ENCODE peak calls at places on chromosomes 6 and 20, in five cellular contexts. One of them, this sample, is unnamed.

GRCh38 chr6:13573669-13574110 is 711 bp upstream of the SIRT5 start:
- DNase-seq in heart right ventricle: no peak
- DNase-seq in CD8-positive, alpha-beta memory T cell: no peak
- DNase-seq in OCI-LY7: no peak
- DNase-seq in RWPE1: peak
- DNase-seq in this sample: no peak

GRCh38 chr20:51416532-51417244 is 125.8 kb downstream of the NFATC2 start:
- DNase-seq in CD8-positive, alpha-beta memory T cell: peak
- DNase-seq in heart right ventricle: no peak
- DNase-seq in RWPE1: no peak
- DNase-seq in OCI-LY7: no peak
- DNase-seq in this sample: no peak

GRCh38 chr6:25930532-25931410 is at the start of gene SLC17A2:
- DNase-seq in heart right ventricle: no peak
- DNase-seq in CD8-positive, alpha-beta memory T cell: no peak
- DNase-seq in RWPE1: no peak
- DNase-seq in OCI-LY7: no peak
- DNase-seq in this sample: no peak

GRCh38 chr6:82144007-82144851 is 103.3 kb downstream of the IBTK start:
- DNase-seq in heart right ventricle: no peak
- DNase-seq in CD8-positive, alpha-beta memory T cell: no peak
- DNase-seq in RWPE1: peak
- DNase-seq in OCI-LY7: no peak
- DNase-seq in this sample: no peak

GRCh38 chr6:158438201-158438600 is 121.7 kb upstream of the TMEM181 start:
- DNase-seq in RWPE1: no peak
- DNase-seq in heart right ventricle: no peak
- DNase-seq in OCI-LY7: no peak
- DNase-seq in CD8-positive, alpha-beta memory T cell: no peak
- DNase-seq in this sample: no peak

GRCh38 chr6:83958250-83958685 is 75.3 kb upstream of the MRAP2 start:
- DNase-seq in heart right ventricle: no peak
- DNase-seq in CD8-positive, alpha-beta memory T cell: no peak
- DNase-seq in OCI-LY7: no peak
- DNase-seq in RWPE1: no peak
- DNase-seq in this sample: no peak

GRCh38 chr20:62658593-62659159 is 16.4 kb downstream of the SLCO4A1 start:
- DNase-seq in OCI-LY7: no peak
- DNase-seq in RWPE1: no peak
- DNase-seq in heart right ventricle: no peak
- DNase-seq in CD8-positive, alpha-beta memory T cell: no peak
- DNase-seq in this sample: no peak

GRCh38 chr6:151034825-151035781 is 169.6 kb downstream of the MTHFD1L start:
- DNase-seq in OCI-LY7: no peak
- DNase-seq in CD8-positive, alpha-beta memory T cell: no peak
- DNase-seq in RWPE1: no peak
- DNase-seq in heart right ventricle: no peak
- DNase-seq in this sample: no peak

GRCh38 chr6:96947055-96947454 is 22.5 kb downstream of the KLHL32 start:
- DNase-seq in RWPE1: no peak
- DNase-seq in CD8-positive, alpha-beta memory T cell: no peak
- DNase-seq in OCI-LY7: no peak
- DNase-seq in heart right ventricle: no peak
- DNase-seq in this sample: no peak

GRCh38 chr6:113630738-113631535 is 226.2 kb upstream of the MARCKS start:
- DNase-seq in RWPE1: no peak
- DNase-seq in heart right ventricle: no peak
- DNase-seq in OCI-LY7: peak
- DNase-seq in CD8-positive, alpha-beta memory T cell: no peak
- DNase-seq in this sample: peak

GRCh38 chr20:13681248-13682125 is 42.8 kb upstream of the TASP1 start:
- DNase-seq in OCI-LY7: no peak
- DNase-seq in RWPE1: no peak
- DNase-seq in CD8-positive, alpha-beta memory T cell: no peak
- DNase-seq in heart right ventricle: no peak
- DNase-seq in this sample: no peak

GRCh38 chr20:20210327-20210726 is 157.6 kb upstream of the INSM1 start:
- DNase-seq in CD8-positive, alpha-beta memory T cell: no peak
- DNase-seq in heart right ventricle: no peak
- DNase-seq in RWPE1: no peak
- DNase-seq in OCI-LY7: no peak
- DNase-seq in this sample: no peak

GRCh38 chr20:57076202-57076651 is 190.2 kb downstream of the BMP7 start:
- DNase-seq in OCI-LY7: no peak
- DNase-seq in heart right ventricle: no peak
- DNase-seq in CD8-positive, alpha-beta memory T cell: no peak
- DNase-seq in RWPE1: peak
- DNase-seq in this sample: no peak

GRCh38 chr20:57078101-57078500 is 188.3 kb downstream of the BMP7 start:
- DNase-seq in CD8-positive, alpha-beta memory T cell: no peak
- DNase-seq in RWPE1: no peak
- DNase-seq in OCI-LY7: no peak
- DNase-seq in heart right ventricle: no peak
- DNase-seq in this sample: no peak

GRCh38 chr20:57075181-57075580 is 191.3 kb downstream of the BMP7 start:
- DNase-seq in heart right ventricle: no peak
- DNase-seq in CD8-positive, alpha-beta memory T cell: no peak
- DNase-seq in RWPE1: no peak
- DNase-seq in OCI-LY7: no peak
- DNase-seq in this sample: no peak

GRCh38 chr20:57079016-57080005 is 187.1 kb downstream of the BMP7 start:
- DNase-seq in CD8-positive, alpha-beta memory T cell: no peak
- DNase-seq in heart right ventricle: no peak
- DNase-seq in OCI-LY7: no peak
- DNase-seq in RWPE1: no peak
- DNase-seq in this sample: no peak

DNA sequence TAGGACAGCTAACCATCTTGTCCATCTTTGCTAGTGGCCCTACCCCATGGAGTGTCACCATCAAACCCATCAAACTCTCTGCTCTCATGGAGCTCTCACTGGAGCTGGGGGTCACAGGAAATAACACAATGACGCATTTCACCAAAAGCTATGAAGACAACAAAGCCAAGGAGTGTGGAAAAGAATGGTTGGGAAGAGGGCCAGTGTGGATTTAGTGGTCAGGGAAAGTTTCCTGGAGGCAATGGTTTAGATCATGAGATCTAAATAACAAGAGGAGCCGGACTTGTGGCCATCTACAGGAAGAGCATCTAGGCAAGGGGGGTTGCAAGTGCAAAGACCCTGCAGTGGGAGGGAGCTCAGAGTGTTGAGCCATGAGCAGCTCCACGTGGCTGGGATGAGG is 189.5 kb downstream of the BMP7 start:
- DNase-seq in RWPE1: no peak
- DNase-seq in OCI-LY7: no peak
- DNase-seq in heart right ventricle: no peak
- DNase-seq in CD8-positive, alpha-beta memory T cell: no peak
- DNase-seq in this sample: no peak
- H3K27ac ChIP-seq in RWPE1: peak
- H3K27ac ChIP-seq in OCI-LY7: no peak
- H3K27ac ChIP-seq in heart right ventricle: no peak
- H3K27ac ChIP-seq in CD8-positive, alpha-beta memory T cell: no peak
- H3K27ac ChIP-seq in this sample: no peak

DNA sequence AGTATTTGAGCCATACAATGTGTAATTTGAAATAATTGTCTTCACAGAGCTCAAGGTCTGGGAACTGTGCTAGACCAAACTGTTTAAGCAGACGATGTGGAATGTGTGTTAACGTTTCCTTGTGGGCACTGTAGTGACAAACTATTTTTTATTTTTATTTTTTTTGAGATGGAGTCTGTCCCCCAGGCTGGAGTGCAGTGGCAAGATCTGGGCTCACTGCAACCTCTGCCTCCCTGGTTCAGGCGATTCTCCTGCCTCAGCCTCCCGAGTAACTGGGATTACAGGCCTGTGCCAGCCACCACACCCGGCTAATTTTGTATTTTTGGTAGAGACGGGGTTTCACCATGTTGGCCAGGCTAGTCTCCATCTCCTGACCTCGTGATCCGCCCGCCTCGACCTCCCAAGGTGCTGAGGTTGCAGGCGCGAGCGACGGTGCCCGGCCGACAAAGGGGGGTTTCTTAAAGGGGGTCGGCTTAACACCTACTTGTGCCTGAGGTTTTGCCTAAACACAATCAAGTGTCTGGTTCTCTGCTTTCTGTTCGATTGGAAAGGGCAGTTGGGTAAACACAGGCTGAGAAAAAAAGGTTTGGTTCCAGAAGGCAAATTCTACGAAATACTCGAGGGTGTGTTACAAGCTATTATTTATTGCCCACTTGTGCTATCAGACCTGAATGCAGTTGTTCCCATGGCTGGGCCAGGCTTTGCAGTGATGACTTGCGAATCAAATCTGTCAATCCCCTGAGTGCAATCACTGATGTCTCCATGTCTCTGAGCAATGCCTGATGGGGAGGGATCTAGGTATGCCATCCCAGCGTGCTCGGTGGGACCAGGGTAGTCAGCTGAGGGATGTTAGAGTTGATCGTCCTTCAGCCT is 1.3 kb downstream of the NOP56 start:
- DNase-seq in RWPE1: no peak
- DNase-seq in CD8-positive, alpha-beta memory T cell: no peak
- DNase-seq in OCI-LY7: no peak
- DNase-seq in heart right ventricle: no peak
- DNase-seq in this sample: no peak
- H3K27ac ChIP-seq in RWPE1: peak
- H3K27ac ChIP-seq in CD8-positive, alpha-beta memory T cell: peak
- H3K27ac ChIP-seq in OCI-LY7: peak
- H3K27ac ChIP-seq in heart right ventricle: peak
- H3K27ac ChIP-seq in this sample: peak

GRCh38 chr6:37175332-37176267 is 5.6 kb downstream of the PIM1 start:
- DNase-seq in heart right ventricle: no peak
- DNase-seq in CD8-positive, alpha-beta memory T cell: no peak
- DNase-seq in OCI-LY7: no peak
- DNase-seq in RWPE1: no peak
- DNase-seq in this sample: no peak

GRCh38 chr6:37174515-37175331 is 4.8 kb downstream of the PIM1 start:
- DNase-seq in OCI-LY7: no peak
- DNase-seq in CD8-positive, alpha-beta memory T cell: no peak
- DNase-seq in RWPE1: no peak
- DNase-seq in heart right ventricle: no peak
- DNase-seq in this sample: peak

GRCh38 chr6:37173573-37174195 is 3.7 kb downstream of the PIM1 start:
- DNase-seq in OCI-LY7: no peak
- DNase-seq in heart right ventricle: no peak
- DNase-seq in RWPE1: no peak
- DNase-seq in CD8-positive, alpha-beta memory T cell: no peak
- DNase-seq in this sample: no peak

GRCh38 chr6:37172991-37173572 is 3.1 kb downstream of the PIM1 start:
- DNase-seq in heart right ventricle: no peak
- DNase-seq in CD8-positive, alpha-beta memory T cell: no peak
- DNase-seq in OCI-LY7: no peak
- DNase-seq in RWPE1: no peak
- DNase-seq in this sample: no peak

DNA sequence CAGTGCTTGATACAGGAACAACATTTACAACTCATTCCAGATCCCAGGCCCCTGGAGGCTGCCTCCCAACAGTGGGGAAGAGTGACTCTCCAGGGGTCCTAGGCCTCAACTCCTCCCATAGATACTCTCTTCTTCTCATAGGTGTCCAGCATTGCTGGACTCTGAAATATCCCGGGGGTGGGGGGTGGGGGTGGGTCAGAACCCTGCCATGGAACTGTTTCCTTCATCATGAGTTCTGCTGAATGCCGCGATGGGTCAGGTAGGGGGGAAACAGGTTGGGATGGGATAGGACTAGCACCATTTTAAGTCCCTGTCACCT is 4.2 kb downstream of the PIM1 start:
- DNase-seq in CD8-positive, alpha-beta memory T cell: no peak
- DNase-seq in OCI-LY7: no peak
- DNase-seq in heart right ventricle: no peak
- DNase-seq in RWPE1: no peak
- DNase-seq in this sample: no peak
- H3K27ac ChIP-seq in CD8-positive, alpha-beta memory T cell: peak
- H3K27ac ChIP-seq in OCI-LY7: no peak
- H3K27ac ChIP-seq in heart right ventricle: no peak
- H3K27ac ChIP-seq in RWPE1: no peak
- H3K27ac ChIP-seq in this sample: peak

GRCh38 chr6:143949962-143950361 is 58.1 kb downstream of the PLAGL1 start:
- DNase-seq in OCI-LY7: no peak
- DNase-seq in CD8-positive, alpha-beta memory T cell: no peak
- DNase-seq in heart right ventricle: no peak
- DNase-seq in RWPE1: no peak
- DNase-seq in this sample: no peak
- H3K27ac ChIP-seq in OCI-LY7: no peak
- H3K27ac ChIP-seq in CD8-positive, alpha-beta memory T cell: no peak
- H3K27ac ChIP-seq in heart right ventricle: no peak
- H3K27ac ChIP-seq in RWPE1: no peak
- H3K27ac ChIP-seq in this sample: no peak

GRCh38 chr6:167420858-167421766 is 96.2 kb downstream of the TTLL2 start:
- DNase-seq in RWPE1: no peak
- DNase-seq in heart right ventricle: no peak
- DNase-seq in OCI-LY7: no peak
- DNase-seq in CD8-positive, alpha-beta memory T cell: no peak
- DNase-seq in this sample: no peak
- H3K27ac ChIP-seq in RWPE1: no peak
- H3K27ac ChIP-seq in heart right ventricle: no peak
- H3K27ac ChIP-seq in OCI-LY7: no peak
- H3K27ac ChIP-seq in CD8-positive, alpha-beta memory T cell: no peak
- H3K27ac ChIP-seq in this sample: no peak

DNA sequence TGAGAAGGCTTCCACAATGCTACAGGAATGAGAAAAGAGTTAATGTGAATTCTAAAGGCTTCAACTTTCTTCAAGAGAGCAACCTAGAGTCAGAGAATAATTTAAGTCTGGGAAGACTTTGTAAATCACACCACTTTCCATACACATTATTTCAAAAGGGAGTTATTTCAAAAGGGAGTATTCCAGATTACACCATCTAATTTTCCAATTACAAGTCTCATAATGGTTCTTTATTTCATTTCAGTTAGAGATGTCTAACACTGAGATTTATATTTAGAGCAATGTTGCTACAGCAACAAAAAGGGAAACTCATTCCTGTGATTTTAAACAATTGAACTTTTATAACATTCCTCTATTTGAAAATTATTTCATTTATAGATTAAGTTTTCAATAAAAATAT is 98.8 kb upstream of the DST start:
- DNase-seq in RWPE1: no peak
- DNase-seq in OCI-LY7: no peak
- DNase-seq in heart right ventricle: no peak
- DNase-seq in CD8-positive, alpha-beta memory T cell: no peak
- DNase-seq in this sample: no peak
- H3K27ac ChIP-seq in RWPE1: no peak
- H3K27ac ChIP-seq in OCI-LY7: no peak
- H3K27ac ChIP-seq in heart right ventricle: peak
- H3K27ac ChIP-seq in CD8-positive, alpha-beta memory T cell: no peak
- H3K27ac ChIP-seq in this sample: no peak

DNA sequence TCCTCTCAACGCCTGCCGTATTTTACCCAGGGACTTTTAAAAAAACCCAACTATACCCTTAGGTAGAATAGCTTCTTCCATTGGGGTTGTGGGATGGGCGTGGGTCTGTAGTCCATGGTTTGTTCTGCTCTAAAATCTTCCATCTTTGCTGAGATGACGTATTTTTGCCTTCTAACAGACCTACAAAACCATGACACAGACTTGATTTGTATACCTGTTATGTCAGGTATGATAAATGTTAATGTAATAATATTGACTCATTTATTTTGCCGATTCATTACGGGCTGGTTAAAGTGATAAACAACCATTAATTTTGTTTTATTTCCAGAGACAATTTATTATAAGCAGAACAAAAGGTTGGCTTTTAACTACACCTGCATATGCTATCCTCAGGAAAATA is 48.7 kb downstream of the UST start:
- DNase-seq in RWPE1: no peak
- DNase-seq in heart right ventricle: no peak
- DNase-seq in CD8-positive, alpha-beta memory T cell: no peak
- DNase-seq in OCI-LY7: no peak
- DNase-seq in this sample: no peak
- H3K27ac ChIP-seq in RWPE1: no peak
- H3K27ac ChIP-seq in heart right ventricle: no peak
- H3K27ac ChIP-seq in CD8-positive, alpha-beta memory T cell: no peak
- H3K27ac ChIP-seq in OCI-LY7: no peak
- H3K27ac ChIP-seq in this sample: no peak